ENCODE peak calls at places on chromosomes 16 and 17, in eight cellular contexts. W is A549, L is fibroblast of villous mesenchyme, Q is omental fat pad, O is WTC11, H is PC-3, V is A673, B is HepG2. E is an unnamed sample.

GRCh38 chr16:56576585-56577299 is 11.9 kb downstream of the MT4 start:
- DNase-seq in L (peak; percentile 68), W (peak; percentile 72), O (peak; percentile 90), H (peak; percentile 88), B (peak; percentile 69), V (peak; percentile 73), Q (peak; percentile 53), E (peak; percentile 92)

GRCh38 chr16:81522141-81522701 is 77.6 kb downstream of the CMIP start:
- DNase-seq in O (peak; percentile 54), L (no peak), W (peak; percentile 60), V (no peak), H (peak; percentile 18), B (no peak), Q (no peak), E (peak; percentile 22)

GRCh38 chr17:79919164-79919585 is 79.9 kb upstream of the CBX4 start:
- DNase-seq in Q (peak; percentile 42), V (no peak), L (no peak), O (no peak), H (peak; percentile 95), B (no peak), W (peak; percentile 74), E (peak; percentile 98)

GRCh38 chr17:46764709-46765401 is 53.6 kb downstream of the WNT3 start:
- DNase-seq in W (no peak), B (no peak), H (peak; percentile 98), L (peak; percentile 75), O (no peak), Q (no peak), V (no peak), E (peak; percentile 87)

GRCh38 chr17:69575346-69575761 is 160.9 kb downstream of the MAP2K6 start:
- DNase-seq in H (peak; percentile 97), O (no peak), L (peak; percentile 93), W (peak; percentile 27), Q (no peak), V (peak; percentile 65), B (no peak), E (peak; percentile 45)

GRCh38 chr17:79615446-79615845 is 4.6 kb upstream of the RBFOX3 start:
- DNase-seq in B (no peak), H (no peak), L (no peak), V (no peak), O (no peak), W (no peak), Q (no peak), E (no peak)

GRCh38 chr17:48565024-48565558 is 13.1 kb downstream of the HOXB4 start:
- DNase-seq in Q (no peak), W (no peak), V (no peak), H (no peak), O (no peak), L (no peak), B (no peak), E (no peak)

GRCh38 chr17:68184816-68185436 is 62.9 kb upstream of the AMZ2 start:
- DNase-seq in V (no peak), W (no peak), L (no peak), Q (no peak), B (no peak), O (no peak), H (no peak), E (no peak)

GRCh38 chr16:22948603-22949368 is 134.8 kb downstream of the HS3ST2 start:
- DNase-seq in L (peak; percentile 33), W (peak; percentile 80), V (peak; percentile 80), H (peak; percentile 68), Q (peak; percentile 64), B (peak; percentile 82), O (peak; percentile 88), E (peak; percentile 85)

GRCh38 chr17:61325382-61326073 is 74.1 kb upstream of the TBX2 start:
- DNase-seq in B (no peak), H (peak; percentile 82), V (peak; percentile 67), O (no peak), L (peak; percentile 21), W (no peak), Q (peak; percentile 15), E (no peak)

GRCh38 chr16:27708651-27709050 is 158.7 kb downstream of the KATNIP start:
- DNase-seq in Q (no peak), L (no peak), B (no peak), H (no peak), O (no peak), W (no peak), V (no peak), E (no peak)

GRCh38 chr17:61813211-61813610 is 50.1 kb downstream of the BRIP1 start:
- DNase-seq in W (no peak), Q (no peak), V (no peak), B (no peak), O (no peak), L (no peak), H (no peak), E (no peak)

GRCh38 chr17:19768046-19768782 is 20.1 kb upstream of the ALDH3A1 start:
- DNase-seq in O (no peak), B (no peak), W (no peak), V (no peak), H (no peak), L (no peak), Q (no peak), E (no peak)

GRCh38 chr17:60103957-60104356 is 25.2 kb upstream of the HEATR6 start:
- DNase-seq in L (no peak), B (no peak), W (no peak), Q (no peak), H (no peak), O (no peak), V (no peak), E (no peak)

GRCh38 chr16:56679078-56679730 is 3.1 kb upstream of the MT1X start:
- DNase-seq in H (no peak), B (no peak), Q (no peak), V (no peak), O (no peak), L (no peak), W (no peak), E (no peak)

GRCh38 chr17:78997881-78998280 is 11.7 kb downstream of the CANT1 start:
- DNase-seq in H (no peak), V (no peak), W (no peak), B (no peak), L (no peak), Q (no peak), O (no peak), E (no peak)

DNA sequence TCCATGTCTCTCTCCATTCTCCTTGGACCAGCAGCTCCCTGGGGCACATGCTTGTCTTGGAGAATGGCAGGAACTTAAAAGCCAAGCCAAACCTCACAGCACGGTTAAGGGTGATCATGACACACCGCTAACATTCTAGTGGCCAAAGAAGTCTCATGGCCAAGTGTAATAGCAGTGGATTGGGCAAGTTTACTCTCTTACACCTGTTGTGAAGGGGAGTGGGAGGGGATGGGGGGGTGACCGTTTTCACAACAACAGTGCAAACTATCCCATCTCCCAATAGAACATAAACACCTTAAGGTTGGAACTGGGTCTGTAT is 37.7 kb upstream of the MEOX1 start:
- DNase-seq in V (no peak), O (no peak), Q (no peak), B (no peak), H (no peak), L (no peak), W (no peak), E (no peak)
- TF ChIP-seq CTCF in V (no peak), O (no peak), Q (no peak), B (no peak), H (no peak), L (no peak), W (no peak), E (no peak)

GRCh38 chr16:66273644-66274334 is 92.7 kb upstream of the CDH5 start:
- DNase-seq in Q (no peak), O (peak; percentile 49), W (peak; percentile 16), B (no peak), H (peak; percentile 60), V (no peak), L (peak; percentile 22), E (peak; percentile 43)

GRCh38 chr16:66272461-66272860 is 94.0 kb upstream of the CDH5 start:
- DNase-seq in O (no peak), L (no peak), H (no peak), Q (no peak), W (no peak), V (no peak), B (no peak), E (no peak)

GRCh38 chr16:66273036-66273435 is 93.5 kb upstream of the CDH5 start:
- DNase-seq in W (no peak), Q (no peak), V (no peak), H (no peak), L (no peak), B (no peak), O (no peak), E (no peak)

GRCh38 chr16:66275795-66276428 is 90.6 kb upstream of the CDH5 start:
- DNase-seq in O (peak; percentile 69), W (peak; percentile 71), V (peak; percentile 83), B (peak; percentile 61), Q (no peak), L (peak; percentile 69), H (peak; percentile 80), E (peak; percentile 78)

GRCh38 chr16:66274335-66275110 is 92.0 kb upstream of the CDH5 start:
- DNase-seq in L (peak; percentile 49), H (peak; percentile 62), B (peak; percentile 20), Q (no peak), O (no peak), V (peak; percentile 72), W (peak; percentile 44), E (peak; percentile 51)
- TF ChIP-seq CTCF in L (peak; percentile 38), H (peak; percentile 63), B (no peak), Q (no peak), O (no peak), V (peak; percentile 49), W (peak; percentile 35), E (peak; percentile 25)

GRCh38 chr17:35063514-35064223 is at the start of gene RFFL:
- DNase-seq in H (peak; percentile 93), B (peak; percentile 98), Q (peak; percentile 66), L (peak; percentile 99), W (peak; percentile 99), V (peak; percentile 92), O (peak; percentile 78), E (peak; percentile 98)
- TF ChIP-seq CTCF in H (peak; percentile 17), B (peak; percentile 80), Q (no peak), L (no peak), W (no peak), V (no peak), O (no peak), E (no peak)

GRCh38 chr16:88451586-88452484 is 1.2 kb upstream of the ZFPM1 start:
- DNase-seq in B (peak; percentile 24), V (peak; percentile 35), W (no peak), Q (no peak), O (no peak), L (no peak), H (no peak), E (no peak)

GRCh38 chr16:88453621-88454314 is 688 bp downstream of the ZFPM1 start:
- DNase-seq in L (no peak), Q (no peak), W (no peak), B (no peak), V (peak; percentile 38), H (no peak), O (no peak), E (no peak)

GRCh38 chr16:88452485-88453216 is 429 bp upstream of the ZFPM1 start:
- DNase-seq in Q (peak; percentile 94), L (peak; percentile 95), W (peak; percentile 95), V (peak; percentile 95), O (peak; percentile 99), B (peak; percentile 92), H (peak; percentile 90), E (peak; percentile 92)

GRCh38 chr16:88454315-88455057 is 1.4 kb downstream of the ZFPM1 start:
- DNase-seq in V (no peak), W (peak; percentile 46), L (no peak), H (peak; percentile 24), Q (no peak), O (no peak), B (no peak), E (no peak)

DNA sequence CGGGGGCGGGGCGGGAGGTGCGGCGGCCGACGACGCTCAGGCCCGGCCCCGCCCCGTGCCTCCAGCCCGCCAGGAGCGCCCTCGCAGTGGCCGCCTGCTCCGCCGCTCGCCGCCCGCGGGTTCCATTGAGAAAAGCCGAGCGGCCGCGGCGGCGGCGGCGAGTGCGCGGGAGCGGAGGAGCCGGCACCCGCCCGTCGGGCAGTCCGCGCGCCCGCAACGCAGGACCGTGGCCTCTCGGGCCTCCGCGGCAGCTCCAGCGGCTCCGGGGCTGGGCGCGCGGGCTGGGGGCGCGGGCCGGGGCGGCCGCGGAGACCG is at the start of gene ZFPM1:
- DNase-seq in H (no peak), O (no peak), B (no peak), Q (no peak), V (no peak), L (no peak), W (no peak), E (no peak)
- TF ChIP-seq CTCF in H (no peak), O (no peak), B (no peak), Q (no peak), V (no peak), L (no peak), W (no peak), E (no peak)